ENCODE peak calls at places on chromosome 5, in eight cellular contexts. Y is choroid plexus epithelial cell; X is A549; N is thoracic aorta; U is CD8-positive, alpha-beta T cell; E is mammary epithelial cell; Z is SJSA1; Q is astrocyte. L is an unnamed sample.

GRCh38 chr5:144142826-144143167 is 27.7 kb downstream of the YIPF5 start:
- DNase-seq in Y (no peak), X (no peak), N (no peak), U (no peak), E (no peak), Z (no peak), Q (no peak), L (no peak)

GRCh38 chr5:33105521-33105941 is 335.2 kb upstream of the TARS1 start:
- DNase-seq in Y (peak; percentile 64), X (no peak), N (no peak), U (no peak), E (peak; percentile 24), Z (no peak), Q (peak; percentile 80), L (peak; percentile 59)

GRCh38 chr5:83277154-83277553 is 194.4 kb upstream of the VCAN start:
- DNase-seq in Y (no peak), X (no peak), N (no peak), U (no peak), E (no peak), Z (no peak), Q (no peak), L (no peak)

GRCh38 chr5:158843305-158843704 is 256.4 kb downstream of the EBF1 start:
- DNase-seq in Y (no peak), X (no peak), N (no peak), U (no peak), E (no peak), Z (no peak), Q (no peak), L (no peak)

GRCh38 chr5:139481122-139481533 is 1.4 kb downstream of the STING1 start:
- DNase-seq in Y (no peak), X (no peak), N (no peak), U (no peak), E (no peak), Z (no peak), Q (no peak), L (no peak)

GRCh38 chr5:103114440-103114839 is 5.5 kb downstream of the GIN1 start:
- DNase-seq in Y (no peak), X (no peak), N (no peak), U (no peak), E (no peak), Z (no peak), Q (peak; percentile 46), L (no peak)

GRCh38 chr5:84218546-84218945 is 166.1 kb downstream of the EDIL3 start:
- DNase-seq in Y (no peak), X (no peak), N (no peak), U (peak; percentile 13), E (peak; percentile 1), Z (no peak), Q (peak; percentile 20), L (no peak)

GRCh38 chr5:30871191-30871590 is 322.3 kb upstream of the CDH6 start:
- DNase-seq in Y (no peak), X (no peak), N (no peak), U (no peak), E (no peak), Z (no peak), Q (no peak), L (no peak)

GRCh38 chr5:96567188-96567587 is 95.0 kb upstream of the CAST start:
- DNase-seq in Y (peak; percentile 70), X (no peak), N (no peak), U (no peak), E (peak; percentile 22), Z (peak; percentile 36), Q (peak; percentile 81), L (no peak)

DNA sequence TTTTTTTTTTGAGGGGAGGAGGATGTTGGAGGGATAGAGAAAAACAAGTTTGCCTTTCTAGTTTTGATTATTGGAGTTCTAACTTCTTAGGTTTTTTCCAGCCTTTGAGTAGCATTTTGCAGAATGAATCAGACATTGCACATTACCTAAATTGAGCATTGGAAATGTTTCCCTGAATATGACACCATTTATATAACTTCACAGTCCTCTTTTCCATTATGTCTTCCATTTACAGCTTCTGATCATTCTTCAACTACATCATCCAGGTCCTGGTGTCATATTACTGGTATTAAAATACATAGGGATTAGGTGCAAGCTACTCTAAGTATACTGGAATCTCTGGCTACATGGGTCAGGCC is 286.1 kb downstream of the ARHGAP26 start:
- DNase-seq in Y (no peak), X (no peak), N (no peak), U (no peak), E (no peak), Z (no peak), Q (peak; percentile 46), L (no peak)
- H3K4me3 ChIP-seq in Y (no peak overlapping the region), X (no peak overlapping the region), N (no peak overlapping the region), U (no peak overlapping the region), E (no peak overlapping the region), Z (no peak overlapping the region), Q (no peak overlapping the region), L (no peak overlapping the region)

GRCh38 chr5:6718161-6718681 is 5.0 kb downstream of the TENT4A start:
- DNase-seq in Y (no peak), X (no peak), N (no peak), U (no peak), E (no peak), Z (no peak), Q (no peak), L (no peak)
- H3K4me3 ChIP-seq in Y (no peak overlapping the region), X (no peak overlapping the region), N (no peak overlapping the region), U (no peak overlapping the region), E (no peak overlapping the region), Z (no peak overlapping the region), Q (no peak overlapping the region), L (no peak overlapping the region)

GRCh38 chr5:77806213-77806843 is 30.2 kb upstream of the TBCA start:
- DNase-seq in Y (peak; percentile 13), X (no peak), N (no peak), U (no peak), E (no peak), Z (peak; percentile 21), Q (no peak), L (no peak)
- H3K4me3 ChIP-seq in Y (peak overlapping the region; percentile 12), X (no peak overlapping the region), N (peak overlapping the region; percentile 46), U (peak overlapping the region; percentile 8), E (no peak overlapping the region), Z (no peak overlapping the region), Q (no peak overlapping the region), L (no peak overlapping the region)

GRCh38 chr5:116361171-116361967 is 213.3 kb downstream of the SEMA6A start:
- DNase-seq in Y (peak; percentile 50), X (no peak), N (no peak), U (no peak), E (no peak), Z (no peak), Q (peak; percentile 8), L (no peak)
- H3K4me3 ChIP-seq in Y (peak overlapping the region; percentile 58), X (no peak overlapping the region), N (peak overlapping the region; percentile 67), U (no peak overlapping the region), E (no peak overlapping the region), Z (no peak overlapping the region), Q (peak overlapping the region; percentile 46), L (peak overlapping the region; percentile 16)

GRCh38 chr5:66958126-66958983 is 238.2 kb downstream of the CD180 start:
- DNase-seq in Y (peak; percentile 85), X (no peak), N (no peak), U (no peak), E (peak; percentile 55), Z (peak; percentile 46), Q (peak; percentile 83), L (no peak)
- H3K4me3 ChIP-seq in Y (peak overlapping the region; percentile 62), X (peak overlapping the region; percentile 27), N (peak overlapping the region; percentile 74), U (no peak overlapping the region), E (peak overlapping the region; percentile 50), Z (peak overlapping the region; percentile 26), Q (peak overlapping the region; percentile 58), L (peak overlapping the region; percentile 48)

GRCh38 chr5:167793700-167794099 is 497.7 kb upstream of the WWC1 start:
- DNase-seq in Y (no peak), X (no peak), N (no peak), U (no peak), E (no peak), Z (no peak), Q (no peak), L (no peak)

GRCh38 chr5:167794121-167794520 is 497.3 kb upstream of the WWC1 start:
- DNase-seq in Y (no peak), X (no peak), N (no peak), U (no peak), E (no peak), Z (no peak), Q (no peak), L (no peak)

GRCh38 chr5:167786871-167787568 is 504.4 kb upstream of the WWC1 start:
- DNase-seq in Y (no peak), X (no peak), N (no peak), U (no peak), E (no peak), Z (no peak), Q (peak; percentile 62), L (no peak)

GRCh38 chr5:167792538-167792937 is 498.9 kb upstream of the WWC1 start:
- DNase-seq in Y (no peak), X (no peak), N (no peak), U (no peak), E (no peak), Z (no peak), Q (peak; percentile 32), L (no peak)

GRCh38 chr5:167790462-167791260 is 500.8 kb upstream of the WWC1 start:
- DNase-seq in Y (peak; percentile 58), X (no peak), N (no peak), U (no peak), E (peak; percentile 14), Z (no peak), Q (peak; percentile 81), L (no peak)
- H3K4me3 ChIP-seq in Y (no peak overlapping the region), X (no peak overlapping the region), N (peak overlapping the region; percentile 71), U (no peak overlapping the region), E (no peak overlapping the region), Z (no peak overlapping the region), Q (no peak overlapping the region), L (no peak overlapping the region)

GRCh38 chr5:119331566-119332095 is 24.2 kb upstream of the TNFAIP8 start:
- DNase-seq in Y (no peak), X (no peak), N (no peak), U (no peak), E (no peak), Z (no peak), Q (no peak), L (no peak)

GRCh38 chr5:119336262-119336661 is 19.6 kb upstream of the TNFAIP8 start:
- DNase-seq in Y (no peak), X (no peak), N (no peak), U (no peak), E (no peak), Z (no peak), Q (no peak), L (no peak)

GRCh38 chr5:119335261-119335677 is 20.6 kb upstream of the TNFAIP8 start:
- DNase-seq in Y (no peak), X (no peak), N (no peak), U (no peak), E (no peak), Z (no peak), Q (no peak), L (no peak)

GRCh38 chr5:119332978-119333401 is 22.8 kb upstream of the TNFAIP8 start:
- DNase-seq in Y (no peak), X (no peak), N (no peak), U (no peak), E (peak; percentile 77), Z (no peak), Q (no peak), L (no peak)

DNA sequence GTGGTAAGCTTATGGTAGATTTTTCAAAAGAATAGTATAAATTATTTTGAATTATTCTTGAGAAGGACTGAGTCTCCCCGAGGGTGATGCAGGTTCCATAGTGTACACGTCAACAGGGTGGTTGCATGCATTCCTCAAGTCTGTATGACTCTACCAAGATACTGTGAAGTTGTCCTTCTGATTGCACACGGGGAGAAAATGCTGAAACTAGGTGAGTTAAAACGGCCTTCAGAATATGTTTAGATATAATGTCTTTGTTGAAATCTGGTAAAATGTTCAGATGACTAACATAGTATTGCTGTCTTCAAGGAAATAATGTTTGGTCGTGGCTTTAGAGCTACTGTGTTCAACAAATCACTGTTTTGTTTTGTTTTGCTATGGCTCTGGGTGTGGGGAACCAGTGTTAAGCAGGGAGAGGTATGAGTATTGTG is 22.4 kb upstream of the TNFAIP8 start:
- DNase-seq in Y (no peak), X (no peak), N (no peak), U (no peak), E (peak; percentile 38), Z (peak; percentile 53), Q (no peak), L (no peak)
- H3K4me3 ChIP-seq in Y (no peak overlapping the region), X (no peak overlapping the region), N (no peak overlapping the region), U (peak overlapping the region; percentile 22), E (no peak overlapping the region), Z (no peak overlapping the region), Q (no peak overlapping the region), L (no peak overlapping the region)